ENCODE peak calls at places on chromosomes 5 and 9, in eight cellular contexts. U, C, P, Y, X, A, B and R are unnamed samples.

GRCh38 chr5:86885489-86886225 is 267.9 kb downstream of the COX7C start:
- DNase-seq in B (no peak), P (no peak), Y (no peak), C (no peak), X (no peak), U (no peak), A (no peak), R (no peak)

GRCh38 chr9:14524881-14525515 is 168.2 kb downstream of the ZDHHC21 start:
- DNase-seq in A (no peak), Y (no peak), P (no peak), B (no peak), C (no peak), X (no peak), U (no peak), R (no peak)

GRCh38 chr9:91483189-91483691 is 59.6 kb upstream of the NFIL3 start:
- DNase-seq in U (peak; percentile 93), B (no peak), X (no peak), A (no peak), Y (no peak), P (no peak), C (no peak), R (no peak)

GRCh38 chr5:114176356-114176755 is 185.5 kb upstream of the KCNN2 start:
- DNase-seq in U (no peak), Y (no peak), A (no peak), C (no peak), P (no peak), X (no peak), B (no peak), R (no peak)

GRCh38 chr5:14268236-14268701 is 125.1 kb downstream of the TRIO start:
- DNase-seq in X (no peak), A (peak; percentile 98), P (peak; percentile 83), B (no peak), U (peak; percentile 96), C (no peak), Y (no peak), R (peak; percentile 51)

GRCh38 chr5:22649076-22649475 is 204.1 kb downstream of the CDH12 start:
- DNase-seq in X (no peak), Y (no peak), C (no peak), U (no peak), B (no peak), P (no peak), A (peak; percentile 7), R (no peak)

GRCh38 chr5:161548472-161549094 is 2.1 kb upstream of the GABRB2 start:
- DNase-seq in Y (no peak), A (no peak), C (no peak), B (no peak), P (no peak), X (peak; percentile 55), U (peak; percentile 3), R (no peak)

GRCh38 chr9:35029852-35030251 is 40.3 kb downstream of the DNAJB5 start:
- DNase-seq in B (no peak), Y (no peak), C (no peak), X (no peak), U (no peak), A (no peak), P (no peak), R (no peak)

GRCh38 chr5:56279979-56280378 is 46.8 kb upstream of the ANKRD55 start:
- DNase-seq in A (peak; percentile 38), B (no peak), U (peak; percentile 67), P (peak; percentile 53), C (no peak), Y (no peak), X (no peak), R (no peak)

GRCh38 chr5:81046041-81046440 is 85.9 kb downstream of the RASGRF2 start:
- DNase-seq in U (no peak), Y (no peak), B (no peak), X (no peak), P (no peak), A (no peak), C (no peak), R (no peak)

GRCh38 chr5:168481330-168481788 is 4.9 kb upstream of the RARS1 start:
- DNase-seq in P (no peak), A (no peak), B (no peak), Y (no peak), C (no peak), X (peak; percentile 8), U (no peak), R (no peak)

GRCh38 chr9:6902423-6902822 is 144.7 kb downstream of the KDM4C start:
- DNase-seq in C (no peak), B (no peak), Y (no peak), X (no peak), A (peak; percentile 10), P (no peak), U (peak; percentile 18), R (no peak)

GRCh38 chr5:78534148-78535009 is 114.2 kb downstream of the LHFPL2 start:
- DNase-seq in P (no peak), C (peak; percentile 74), U (peak; percentile 91), B (no peak), X (peak; percentile 20), A (no peak), Y (peak; percentile 69), R (no peak)

GRCh38 chr9:109923371-109923770 is 143.4 kb downstream of the PALM2AKAP2 start:
- DNase-seq in P (no peak), B (no peak), A (no peak), X (peak; percentile 19), Y (no peak), C (no peak), U (no peak), R (no peak)

GRCh38 chr9:2495221-2496005 is 126.2 kb upstream of the VLDLR start:
- DNase-seq in B (no peak), P (no peak), X (no peak), U (no peak), A (no peak), Y (no peak), C (no peak), R (no peak)

GRCh38 chr9:130193119-130193518 is 20.9 kb downstream of the NCS1 start:
- DNase-seq in C (no peak), P (no peak), U (no peak), B (no peak), Y (no peak), X (peak; percentile 50), A (no peak), R (no peak)
- H3K27ac ChIP-seq in C (no peak overlapping the region), P (no peak overlapping the region), U (no peak overlapping the region), B (no peak overlapping the region), Y (peak overlapping the region; percentile 71), X (peak overlapping the region; percentile 59), A (no peak overlapping the region), R (no peak overlapping the region)

DNA sequence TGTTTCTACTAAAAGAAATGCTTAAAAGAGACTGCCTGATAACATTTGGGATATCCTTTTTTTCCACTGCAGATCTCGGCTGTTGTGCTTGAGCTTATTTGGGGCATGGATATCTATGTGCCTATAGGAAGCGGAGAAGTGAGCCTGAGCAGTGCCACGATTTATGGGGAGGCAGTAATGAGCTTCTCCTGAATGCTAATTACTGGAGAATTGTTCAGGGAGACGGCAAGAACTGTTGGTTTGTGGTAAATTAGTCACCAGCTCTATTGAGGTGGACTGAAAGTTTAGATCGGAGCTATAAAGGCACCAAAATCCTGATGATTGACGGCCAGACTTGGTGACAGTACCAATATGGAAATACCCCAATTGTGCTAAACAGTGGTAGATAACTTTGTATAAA is 186.5 kb downstream of the ARHGEF28 start:
- DNase-seq in U (no peak), X (no peak), P (no peak), Y (no peak), B (no peak), C (no peak), A (no peak), R (no peak)
- H3K4me3 ChIP-seq in U (no peak overlapping the region), X (no peak overlapping the region), P (no peak overlapping the region), Y (no peak overlapping the region), B (no peak overlapping the region), C (no peak overlapping the region), A (no peak overlapping the region), R (no peak overlapping the region)

GRCh38 chr5:119311688-119312087 is 44.1 kb upstream of the TNFAIP8 start:
- DNase-seq in X (no peak), P (no peak), U (no peak), C (no peak), A (no peak), Y (no peak), B (no peak), R (no peak)

GRCh38 chr5:119312403-119312802 is 43.4 kb upstream of the TNFAIP8 start:
- DNase-seq in A (no peak), P (no peak), X (no peak), B (no peak), C (no peak), Y (no peak), U (no peak), R (no peak)

GRCh38 chr5:119307170-119307569 is 48.6 kb upstream of the TNFAIP8 start:
- DNase-seq in Y (no peak), B (no peak), A (no peak), P (no peak), C (no peak), U (no peak), X (no peak), R (no peak)

GRCh38 chr5:119313207-119313606 is 42.6 kb upstream of the TNFAIP8 start:
- DNase-seq in A (no peak), Y (no peak), X (no peak), B (no peak), U (no peak), C (no peak), P (no peak), R (no peak)

DNA sequence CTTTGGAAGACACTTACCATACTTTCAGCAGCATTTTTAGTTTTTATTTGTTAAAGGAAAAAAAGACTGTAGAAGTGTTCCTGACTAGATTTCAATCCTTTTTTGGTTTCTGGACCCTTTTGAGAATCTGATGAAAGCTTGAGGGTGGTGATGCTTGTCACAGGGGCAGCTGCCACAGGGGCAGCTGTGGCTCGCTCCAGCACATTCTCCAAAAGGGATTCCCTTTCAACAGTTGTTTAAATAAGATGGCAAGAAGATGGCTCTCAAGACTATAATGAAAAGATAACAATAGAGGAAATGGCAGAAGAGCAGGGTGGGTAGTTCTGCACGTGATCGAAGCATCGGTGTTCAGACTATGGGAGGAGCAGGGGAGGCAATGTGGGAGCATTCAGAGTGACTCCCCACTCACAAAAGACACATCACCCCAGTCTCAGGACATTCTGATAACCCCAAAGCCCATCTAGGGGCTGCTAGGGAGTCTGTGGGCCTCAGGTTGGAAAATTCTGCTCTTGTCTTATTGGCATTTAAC is 46.5 kb upstream of the TNFAIP8 start:
- DNase-seq in U (no peak), Y (no peak), P (no peak), C (no peak), X (no peak), A (no peak), B (no peak), R (no peak)
- H3K4me1 ChIP-seq in U (peaks cover 9% of the 10 kb centered on the region), Y (no peaks in the 10 kb centered on the region), P (peaks cover 59% of the 10 kb centered on the region), C (peaks cover 27% of the 10 kb centered on the region), X (no peaks in the 10 kb centered on the region), A (peaks cover 13% of the 10 kb centered on the region), B (peaks cover 27% of the 10 kb centered on the region), R (no peaks in the 10 kb centered on the region)

GRCh38 chr5:16863380-16864007 is 72.6 kb downstream of the MYO10 start:
- DNase-seq in U (no peak), Y (no peak), C (no peak), B (peak; percentile 53), X (no peak), A (no peak), P (no peak), R (no peak)
- H3K27ac ChIP-seq in U (no peak overlapping the region), Y (no peak overlapping the region), C (peak overlapping the region; percentile 56), B (peak overlapping the region; percentile 77), X (peak overlapping the region; percentile 47), A (no peak overlapping the region), P (peak overlapping the region; percentile 15), R (peak overlapping the region; percentile 39)